ENCODE peak calls at places on chromosomes 2 and 18, in four cellular contexts. S is T-helper 1 cell, J is EH, H is AG08395. I is an unnamed sample.

GRCh38 chr2:235900631-235901030 is 267.6 kb downstream of the GBX2 start:
- DNase-seq in S (no peak), J (peak), H (peak), I (no peak)

GRCh38 chr2:239814136-239814916 is 210.8 kb downstream of the NDUFA10 start:
- DNase-seq in S (no peak), J (no peak), H (no peak), I (no peak)

GRCh38 chr2:217996345-217996744 is 6.5 kb downstream of the TNS1 start:
- DNase-seq in S (no peak), J (peak), H (peak), I (no peak)

GRCh38 chr2:219368690-219369108 is 19.0 kb downstream of the DNPEP start:
- DNase-seq in S (no peak), J (peak), H (peak), I (no peak)

GRCh38 chr2:55033076-55033742 is 17.0 kb downstream of the RTN4 start:
- DNase-seq in S (no peak), J (no peak), H (no peak), I (no peak)

GRCh38 chr18:67600181-67600631 is 83.7 kb upstream of the DSEL start:
- DNase-seq in S (no peak), J (peak), H (peak), I (no peak)

GRCh38 chr2:46315103-46315890 is 18.1 kb downstream of the EPAS1 start:
- DNase-seq in S (no peak), J (peak), H (peak), I (peak)

GRCh38 chr2:11581797-11582525 is 48.1 kb downstream of the GREB1 start:
- DNase-seq in S (no peak), J (no peak), H (no peak), I (no peak)

I was measured in transverse colon.